ENCODE peak calls at places on chromosomes 2 and 18, in five cellular contexts. L, W, Y, D and O are unnamed samples.

GRCh38 chr2:239824051-239824694 is 201.0 kb downstream of the NDUFA10 start:
- ATAC-seq in W (no peak), D (no peak), Y (peak; percentile 21), L (peak; percentile 28), O (no peak)

GRCh38 chr2:201201371-201201770 is 18.4 kb downstream of the CASP10 start:
- ATAC-seq in L (no peak), D (no peak), W (no peak), Y (no peak), O (no peak)

GRCh38 chr2:11411244-11411643 is 54.7 kb downstream of the E2F6 start:
- ATAC-seq in L (no peak), W (no peak), Y (no peak), D (peak; percentile 39), O (no peak)

GRCh38 chr2:207143474-207144190 is 22.1 kb downstream of the KLF7 start:
- ATAC-seq in W (peak; percentile 81), D (peak; percentile 92), L (peak; percentile 83), Y (peak; percentile 72), O (peak; percentile 84)

GRCh38 chr2:154240921-154241379 is 369.2 kb downstream of the GALNT13 start:
- ATAC-seq in Y (no peak), D (no peak), W (no peak), L (no peak), O (no peak)

GRCh38 chr2:234328444-234328990 is 168.4 kb downstream of the ARL4C start:
- ATAC-seq in Y (no peak), D (no peak), W (no peak), L (peak; percentile 52), O (no peak)

GRCh38 chr2:209125291-209125690 is 298.6 kb upstream of the MAP2 start:
- ATAC-seq in L (no peak), D (no peak), Y (no peak), W (no peak), O (no peak)

GRCh38 chr2:40259900-40260299 is 192.0 kb downstream of the SLC8A1 start:
- ATAC-seq in W (no peak), D (no peak), L (no peak), Y (no peak), O (no peak)

GRCh38 chr2:235471186-235471747 is 22.6 kb upstream of the AGAP1 start:
- ATAC-seq in D (no peak), Y (no peak), L (no peak), W (no peak), O (no peak)

GRCh38 chr2:38098351-38099095 is 22.6 kb upstream of the CYP1B1 start:
- ATAC-seq in Y (peak; percentile 33), W (no peak), L (peak; percentile 48), D (peak; percentile 22), O (no peak)

GRCh38 chr18:11883153-11883552 is 25.0 kb downstream of the MPPE1 start:
- ATAC-seq in D (no peak), L (peak; percentile 51), Y (peak; percentile 97), W (no peak), O (no peak)

GRCh38 chr2:197969391-197969893 is 165.0 kb downstream of the PLCL1 start:
- ATAC-seq in W (peak; percentile 91), D (peak; percentile 75), Y (no peak), L (no peak), O (no peak)

GRCh38 chr2:12006841-12007240 is 260.4 kb downstream of the LPIN1 start:
- ATAC-seq in L (no peak), D (no peak), W (no peak), Y (no peak), O (no peak)

GRCh38 chr2:1754461-1755170 is 10.3 kb upstream of the PXDN start:
- ATAC-seq in L (no peak), D (no peak), Y (no peak), W (no peak), O (no peak)

GRCh38 chr2:112055833-112056625 is 960 bp downstream of the TMEM87B start:
- ATAC-seq in L (peak; percentile 12), W (no peak), Y (peak; percentile 2), D (peak; percentile 45), O (no peak)

GRCh38 chr2:189762551-189763298 is at the start of gene OSGEPL1:
- ATAC-seq in Y (peak; percentile 97), D (peak; percentile 98), L (peak; percentile 98), W (peak; percentile 98), O (peak; percentile 97)

GRCh38 chr2:120863173-120863545 is 127.5 kb downstream of the GLI2 start:
- ATAC-seq in D (no peak), Y (no peak), L (peak; percentile 14), W (no peak), O (no peak)

GRCh38 chr2:137960223-137960622 is 4.0 kb upstream of the HNMT start:
- ATAC-seq in W (no peak), D (no peak), Y (no peak), L (no peak), O (no peak)

GRCh38 chr2:233120459-233120858 is 60.3 kb downstream of the INPP5D start:
- ATAC-seq in L (no peak), W (no peak), Y (no peak), D (no peak), O (no peak)

GRCh38 chr2:191693778-191694177 is 15.8 kb downstream of the NABP1 start:
- ATAC-seq in D (no peak), Y (peak; percentile 33), L (no peak), W (no peak), O (no peak)

GRCh38 chr18:28161608-28162599 is 15.0 kb downstream of the CDH2 start:
- ATAC-seq in W (no peak), L (no peak), D (peak; percentile 28), Y (no peak), O (no peak)

GRCh38 chr2:95020275-95021014 is 5.1 kb upstream of the MAL start:
- ATAC-seq in L (no peak), W (no peak), Y (no peak), D (no peak), O (no peak)

GRCh38 chr18:22826726-22827125 is 106.4 kb upstream of the RBBP8 start:
- ATAC-seq in W (no peak), D (no peak), Y (no peak), L (no peak), O (no peak)

DNA sequence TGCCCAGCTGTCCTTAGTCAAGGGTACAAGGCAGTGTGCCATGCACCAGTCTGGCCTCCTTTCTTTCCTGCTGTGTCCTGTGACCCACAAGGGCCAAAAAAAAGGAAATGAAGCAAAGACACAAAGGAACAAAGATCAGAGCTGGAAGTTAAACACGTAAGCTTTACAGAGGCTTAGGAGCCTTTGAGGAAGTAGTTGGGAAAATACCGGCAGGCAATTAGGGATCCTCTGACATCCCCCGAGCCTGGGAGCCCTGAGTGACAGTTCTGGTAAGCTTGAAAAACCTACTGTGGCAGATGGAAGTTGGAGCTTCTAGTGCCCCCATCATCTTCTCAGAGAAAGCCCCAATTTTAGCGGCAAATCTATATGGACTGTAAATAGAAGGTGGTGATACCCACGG is 78.5 kb downstream of the SPRED2 start:
- ATAC-seq in Y (no peak), D (no peak), W (no peak), L (peak; percentile 44), O (no peak)
- H3K4me1 ChIP-seq in Y (peaks cover 46% of the 10 kb centered on the region), D (peaks cover 19% of the 10 kb centered on the region), W (peaks cover 20% of the 10 kb centered on the region), L (peaks cover 50% of the 10 kb centered on the region), O (peaks cover 4% of the 10 kb centered on the region)

GRCh38 chr18:79678665-79679551 is 695 bp upstream of the CTDP1 start:
- ATAC-seq in L (peak; percentile 96), W (peak; percentile 93), D (peak; percentile 99), Y (peak; percentile 95), O (peak; percentile 98)

GRCh38 chr18:79679552-79680099 is at the start of gene CTDP1:
- ATAC-seq in L (peak; percentile 85), Y (peak; percentile 68), D (peak; percentile 91), W (peak; percentile 88), O (peak; percentile 88)

GRCh38 chr18:79681484-79682387 is 2.1 kb downstream of the CTDP1 start:
- ATAC-seq in Y (no peak), W (no peak), L (no peak), D (no peak), O (no peak)

GRCh38 chr18:79680891-79681339 is 1.3 kb downstream of the CTDP1 start:
- ATAC-seq in W (no peak), Y (no peak), L (no peak), D (no peak), O (no peak)

DNA sequence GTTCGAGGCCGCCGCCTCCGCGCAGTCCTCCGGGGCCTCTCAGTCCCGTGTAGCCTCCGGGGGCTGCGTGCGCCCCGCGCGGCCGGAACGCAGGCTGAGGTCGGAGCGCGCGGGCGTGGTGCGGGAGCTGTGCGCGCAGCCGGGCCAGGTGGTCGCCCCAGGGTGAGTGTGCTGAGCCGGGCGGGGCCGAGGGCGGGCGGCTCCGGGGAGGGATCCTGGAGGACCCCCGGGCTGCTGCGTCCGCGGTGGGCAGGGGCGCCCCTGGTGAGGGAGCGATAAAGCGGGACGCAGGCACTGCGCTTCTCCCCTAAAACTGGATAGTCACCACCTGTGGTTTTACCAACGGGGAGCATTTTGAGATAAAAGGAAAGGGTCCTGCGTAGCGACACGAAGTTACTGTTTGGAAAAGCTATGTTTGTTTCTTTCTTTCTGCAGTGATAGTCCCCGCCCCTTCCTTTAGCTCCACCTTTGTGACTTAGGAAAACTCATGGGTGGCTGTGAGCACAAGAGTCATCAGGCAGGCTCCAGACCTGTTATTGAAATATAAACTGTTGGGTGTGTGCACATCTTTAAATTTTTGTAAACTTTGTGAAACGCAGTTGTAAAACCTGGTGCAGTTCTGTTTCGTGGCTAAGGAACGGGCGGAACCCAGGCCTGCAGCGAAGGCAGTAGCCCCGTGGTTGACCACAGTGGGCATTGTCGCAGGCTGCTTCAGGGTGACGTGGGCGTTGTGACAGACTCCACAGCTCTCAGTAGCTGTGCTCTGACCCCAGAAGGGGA is 687 bp downstream of the CTDP1 start:
- ATAC-seq in Y (no peak), D (no peak), W (peak; percentile 12), L (no peak), O (peak; percentile 5)
- H3K4me1 ChIP-seq in Y (peaks cover 33% of the 10 kb centered on the region), D (no peaks in the 10 kb centered on the region), W (peaks cover 29% of the 10 kb centered on the region), L (peaks cover 26% of the 10 kb centered on the region), O (no peaks in the 10 kb centered on the region)

GRCh38 chr2:152510636-152511035 is 175.7 kb downstream of the FMNL2 start:
- ATAC-seq in D (no peak), L (no peak), Y (no peak), W (no peak), O (no peak)

GRCh38 chr2:152508446-152508845 is 173.5 kb downstream of the FMNL2 start:
- ATAC-seq in D (no peak), Y (no peak), W (no peak), L (no peak), O (no peak)

GRCh38 chr2:152511981-152512380 is 177.0 kb downstream of the FMNL2 start:
- ATAC-seq in Y (no peak), L (peak; percentile 74), D (no peak), W (no peak), O (no peak)

GRCh38 chr2:152507941-152508340 is 173.0 kb downstream of the FMNL2 start:
- ATAC-seq in L (no peak), Y (no peak), W (no peak), D (no peak), O (no peak)

GRCh38 chr2:152509772-152510491 is 175.0 kb downstream of the FMNL2 start:
- ATAC-seq in W (no peak), L (no peak), Y (no peak), D (no peak), O (no peak)
- H3K4me1 ChIP-seq in W (peaks cover 47% of the 10 kb centered on the region), L (peaks cover 1% of the 10 kb centered on the region), Y (peaks cover 11% of the 10 kb centered on the region), D (no peaks in the 10 kb centered on the region), O (peaks cover 6% of the 10 kb centered on the region)

GRCh38 chr2:85951351-85952067 is 62.7 kb upstream of the ST3GAL5 start:
- ATAC-seq in Y (no peak), L (peak; percentile 30), D (no peak), W (no peak), O (no peak)

GRCh38 chr2:85954192-85954900 is 65.6 kb upstream of the ST3GAL5 start:
- ATAC-seq in W (no peak), L (peak; percentile 81), Y (no peak), D (no peak), O (no peak)

GRCh38 chr2:85952196-85952734 is 63.5 kb upstream of the ST3GAL5 start:
- ATAC-seq in W (no peak), D (no peak), Y (no peak), L (peak; percentile 41), O (no peak)

GRCh38 chr2:85954918-85955420 is 66.2 kb upstream of the ST3GAL5 start:
- ATAC-seq in Y (no peak), W (no peak), L (peak; percentile 82), D (no peak), O (no peak)

GRCh38 chr2:85953476-85953875 is 64.7 kb upstream of the ST3GAL5 start:
- ATAC-seq in W (no peak), D (no peak), Y (no peak), L (no peak), O (no peak)
- H3K4me1 ChIP-seq in W (peaks cover 11% of the 10 kb centered on the region), D (peaks cover 4% of the 10 kb centered on the region), Y (no peaks in the 10 kb centered on the region), L (peaks cover 6% of the 10 kb centered on the region), O (no peaks in the 10 kb centered on the region)